ENCODE peak calls at places on chromosomes 13 and 19, in ten cellular contexts. K is mucosa of descending colon; Q is H9; E is left lung; X is neural crest cell; Y is hepatocyte; A is CD8-positive, alpha-beta T cell; U is stomach; C is body of pancreas; L is fibroblast of pulmonary artery. P is an unnamed sample.

GRCh38 chr19:5403968-5404640 is 51.1 kb upstream of the ZNRF4 start:
- DNase-seq in K (peak), A (peak), X (peak), U (peak), Q (peak), E (peak), L (peak), Y (peak), C (peak), P (peak)

GRCh38 chr19:1045247-1045603 is 5.3 kb downstream of the ABCA7 start:
- DNase-seq in L (no peak), K (peak), Y (no peak), Q (peak), A (peak), X (no peak), U (peak), C (no peak), E (no peak), P (no peak)

GRCh38 chr19:51552996-51553725 is 17.9 kb upstream of the ZNF175 start:
- DNase-seq in X (peak), E (peak), K (peak), C (peak), U (peak), Q (peak), A (no peak), Y (peak), L (peak), P (no peak)

GRCh38 chr19:7467009-7467989 is 21.5 kb downstream of the PEX11G start:
- DNase-seq in A (no peak), X (no peak), U (no peak), K (no peak), Q (no peak), C (no peak), L (no peak), Y (no peak), E (no peak), P (no peak)

GRCh38 chr13:46893820-46894533 is 2.9 kb downstream of the HTR2A start:
- DNase-seq in L (peak), X (peak), U (peak), Y (peak), K (peak), E (peak), Q (peak), A (peak), C (peak), P (no peak)

GRCh38 chr13:43766766-43767165 is 20.0 kb downstream of the ENOX1 start:
- DNase-seq in E (no peak), A (no peak), K (no peak), U (no peak), L (no peak), X (no peak), Q (no peak), C (no peak), Y (no peak), P (no peak)

GRCh38 chr13:50291611-50292010 is 276.4 kb downstream of the KCNRG start:
- DNase-seq in K (no peak), U (no peak), A (no peak), C (no peak), E (no peak), Y (no peak), X (no peak), L (peak), Q (no peak), P (no peak)

GRCh38 chr19:7869910-7870511 is 4.2 kb downstream of the PRR36 start:
- DNase-seq in E (no peak), L (peak), Q (peak), K (peak), A (peak), C (peak), U (peak), Y (no peak), X (no peak), P (no peak)

GRCh38 chr13:35796627-35797026 is 320.1 kb upstream of the MAB21L1 start:
- DNase-seq in K (no peak), Q (no peak), Y (peak), E (no peak), C (no peak), L (no peak), X (no peak), U (no peak), A (no peak), P (no peak)

GRCh38 chr13:48506092-48506701 is 26.7 kb downstream of the RCBTB2 start:
- DNase-seq in C (no peak), A (no peak), U (no peak), Q (no peak), X (no peak), Y (no peak), K (no peak), E (no peak), L (no peak), P (no peak)

GRCh38 chr19:1054102-1055027 is 12.6 kb upstream of the ARHGAP45 start:
- DNase-seq in X (no peak), C (no peak), L (no peak), U (no peak), A (no peak), E (no peak), Y (no peak), K (no peak), Q (no peak), P (no peak)

GRCh38 chr13:110640591-110641029 is 25.3 kb downstream of the NAXD start:
- DNase-seq in X (no peak), K (no peak), A (no peak), Y (no peak), L (peak), Q (peak), E (no peak), U (peak), C (no peak), P (no peak)

GRCh38 chr19:31962565-31962996 is 382.8 kb upstream of the ZNF507 start:
- DNase-seq in E (no peak), A (no peak), K (no peak), Y (no peak), L (no peak), X (no peak), C (no peak), Q (no peak), U (no peak), P (no peak)

GRCh38 chr13:48281556-48281955 is 22.0 kb upstream of the RB1 start:
- DNase-seq in X (no peak), L (no peak), Y (no peak), Q (no peak), K (no peak), E (no peak), U (no peak), C (no peak), A (no peak), P (no peak)

GRCh38 chr19:34397853-34398252 is 6.3 kb upstream of the PDCD2L start:
- DNase-seq in U (no peak), K (no peak), L (no peak), A (no peak), Q (no peak), Y (no peak), E (no peak), C (no peak), X (no peak), P (no peak)

GRCh38 chr19:39941151-39941550 is 6.7 kb upstream of the FCGBP start:
- DNase-seq in C (no peak), U (peak), X (no peak), E (no peak), L (no peak), A (peak), Y (no peak), Q (no peak), K (no peak), P (no peak)

GRCh38 chr13:41028051-41028450 is 8.9 kb upstream of the ELF1 start:
- DNase-seq in A (no peak), U (no peak), K (no peak), X (no peak), Y (no peak), L (no peak), Q (no peak), C (no peak), E (no peak), P (no peak)

GRCh38 chr19:6970478-6970877 is 50.8 kb downstream of the MBD3L2B start:
- DNase-seq in U (no peak), L (no peak), C (no peak), Q (no peak), A (no peak), K (no peak), E (no peak), Y (no peak), X (no peak), P (no peak)

GRCh38 chr13:88544836-88545235 is 873.7 kb downstream of the SLITRK5 start:
- DNase-seq in C (no peak), Y (no peak), A (no peak), L (no peak), X (no peak), E (no peak), K (no peak), U (no peak), Q (no peak), P (no peak)

GRCh38 chr19:1000591-1001537 is 645 bp downstream of the GRIN3B start:
- DNase-seq in X (no peak), Q (no peak), K (no peak), C (no peak), U (no peak), L (no peak), A (no peak), Y (no peak), E (no peak), P (no peak)

GRCh38 chr13:76684336-76684735 is 201.9 kb downstream of the KCTD12 start:
- DNase-seq in Y (no peak), U (no peak), K (no peak), X (no peak), L (no peak), C (no peak), A (no peak), Q (no peak), E (no peak), P (no peak)

GRCh38 chr13:107144432-107144831 is 576.5 kb upstream of the ARGLU1 start:
- DNase-seq in Q (no peak), E (no peak), C (no peak), A (no peak), U (no peak), X (no peak), L (peak), Y (no peak), K (no peak), P (no peak)
- TF ChIP-seq CTCF in Q (peak), E (no peak), C (peak), A (no peak), U (no peak), X (peak), L (peak), Y (peak), K (no peak), P (no peak)

GRCh38 chr19:17420267-17420924 is 549 bp downstream of the MVB12A start:
- DNase-seq in Q (peak), Y (peak), K (peak), A (no peak), C (peak), E (peak), L (no peak), X (peak), U (peak), P (no peak)
- TF ChIP-seq CTCF in Q (peak), Y (peak), K (no peak), A (no peak), C (no peak), E (no peak), L (no peak), X (peak), U (no peak), P (no peak)

GRCh38 chr13:20331949-20332348 is 99.8 kb upstream of the GJB6 start:
- DNase-seq in U (no peak), L (no peak), Y (no peak), A (no peak), E (no peak), X (no peak), C (no peak), Q (no peak), K (no peak), P (no peak)

GRCh38 chr13:20332361-20333096 is 100.4 kb upstream of the GJB6 start:
- DNase-seq in E (no peak), L (peak), Y (no peak), U (no peak), A (no peak), C (no peak), X (no peak), Q (no peak), K (no peak), P (no peak)

GRCh38 chr13:20334309-20334708 is 102.2 kb upstream of the GJB6 start:
- DNase-seq in C (no peak), E (no peak), Y (no peak), K (no peak), Q (no peak), L (no peak), A (no peak), U (no peak), X (no peak), P (no peak)

GRCh38 chr13:20326809-20327208 is 94.7 kb upstream of the GJB6 start:
- DNase-seq in C (no peak), Y (no peak), A (no peak), X (no peak), U (no peak), L (no peak), E (no peak), Q (no peak), K (no peak), P (no peak)

GRCh38 chr13:20331419-20331818 is 99.3 kb upstream of the GJB6 start:
- DNase-seq in L (no peak), U (no peak), Q (no peak), E (no peak), X (no peak), Y (no peak), K (no peak), C (no peak), A (no peak), P (no peak)
- TF ChIP-seq CTCF in L (peak), U (no peak), Q (peak), E (no peak), X (no peak), Y (no peak), K (no peak), C (no peak), A (no peak), P (no peak)

GRCh38 chr13:84460989-84461388 is 578.7 kb upstream of the SLITRK1 start:
- DNase-seq in Y (no peak), L (no peak), Q (no peak), E (no peak), C (no peak), X (no peak), A (no peak), U (no peak), K (no peak), P (no peak)

GRCh38 chr13:84455143-84455905 is 573.0 kb upstream of the SLITRK1 start:
- DNase-seq in U (no peak), X (no peak), E (no peak), A (no peak), Y (no peak), L (no peak), K (no peak), Q (no peak), C (no peak), P (no peak)
- TF ChIP-seq CTCF in U (no peak), X (peak), E (no peak), A (no peak), Y (no peak), L (no peak), K (no peak), Q (peak), C (peak), P (no peak)

GRCh38 chr13:29260684-29261083 is 334.8 kb downstream of the SLC7A1 start:
- DNase-seq in U (no peak), Y (peak), L (no peak), E (no peak), C (no peak), A (no peak), K (no peak), X (no peak), Q (no peak), P (no peak)
- TF ChIP-seq CTCF in U (no peak), Y (peak), L (no peak), E (no peak), C (no peak), A (no peak), K (no peak), X (no peak), Q (no peak), P (no peak)

GRCh38 chr13:108645376-108645775 is 16.0 kb downstream of the MYO16 start:
- DNase-seq in U (no peak), C (no peak), A (no peak), Y (no peak), X (no peak), K (no peak), L (no peak), Q (no peak), E (no peak), P (no peak)
- TF ChIP-seq CTCF in U (no peak), C (no peak), A (no peak), Y (no peak), X (no peak), K (no peak), L (no peak), Q (no peak), E (no peak), P (no peak)

GRCh38 chr13:33832872-33833271 is 14.9 kb downstream of the RFC3 start:
- DNase-seq in K (no peak), A (no peak), Y (no peak), U (no peak), Q (no peak), C (no peak), E (no peak), X (no peak), L (no peak), P (no peak)
- TF ChIP-seq CTCF in K (no peak), A (no peak), Y (no peak), U (no peak), Q (no peak), C (no peak), E (no peak), X (no peak), L (no peak), P (no peak)

GRCh38 chr13:23510979-23511735 is 59.1 kb upstream of the TNFRSF19 start:
- DNase-seq in L (peak), U (no peak), C (no peak), K (no peak), Q (no peak), Y (peak), X (no peak), E (no peak), A (no peak), P (no peak)
- TF ChIP-seq CTCF in L (peak), U (no peak), C (peak), K (no peak), Q (no peak), Y (peak), X (peak), E (peak), A (no peak), P (no peak)